ENCODE peak calls at places on chromosomes 4 and X, in five cellular contexts. Q is NB4, D is ovary, A is stomach, W is breast epithelium. N is an unnamed sample.

GRCh38 chr4:153555730-153556440 is 89.7 kb downstream of the TMEM131L start:
- DNase-seq in A (peak), W (no peak), D (peak), Q (no peak), N (peak)

GRCh38 chrX:47078129-47079043 is at the start of gene RGN:
- DNase-seq in W (no peak), D (peak), Q (no peak), A (peak), N (peak)

GRCh38 chr4:46844325-46844917 is 64.6 kb downstream of the COX7B2 start:
- DNase-seq in W (no peak), D (no peak), Q (peak), A (peak), N (peak)

GRCh38 chr4:15674926-15675325 is 6.7 kb upstream of the FAM200B start:
- DNase-seq in D (no peak), W (no peak), A (no peak), Q (no peak), N (no peak)

GRCh38 chr4:43776371-43776770 is 672.2 kb downstream of the KCTD8 start:
- DNase-seq in W (no peak), A (no peak), D (no peak), Q (peak), N (no peak)

GRCh38 chr4:139740531-139741041 is 75.0 kb downstream of the MGST2 start:
- DNase-seq in A (peak), Q (peak), W (peak), D (peak), N (peak)

GRCh38 chrX:110037181-110037580 is 34.3 kb downstream of the TMEM164 start:
- DNase-seq in A (no peak), Q (no peak), W (no peak), D (no peak), N (no peak)

GRCh38 chrX:77771601-77772000 is 14.4 kb downstream of the ATRX start:
- DNase-seq in Q (no peak), W (no peak), D (no peak), A (no peak), N (no peak)

GRCh38 chr4:104896623-104897296 is 249.9 kb upstream of the TET2 start:
- DNase-seq in D (no peak), Q (no peak), A (no peak), W (no peak), N (no peak)

GRCh38 chr4:75633846-75634245 is 3.5 kb upstream of the CDKL2 start:
- DNase-seq in A (no peak), Q (peak), W (no peak), D (no peak), N (no peak)

GRCh38 chr4:75629239-75629638 is 1.1 kb downstream of the CDKL2 start:
- DNase-seq in D (no peak), W (no peak), A (no peak), Q (no peak), N (no peak)

GRCh38 chr4:75630932-75631320 is 598 bp upstream of the CDKL2 start:
- DNase-seq in W (no peak), A (no peak), Q (no peak), D (no peak), N (no peak)

GRCh38 chr4:75634281-75634680 is 4.0 kb upstream of the CDKL2 start:
- DNase-seq in Q (no peak), D (no peak), W (no peak), A (no peak), N (no peak)

GRCh38 chr4:75630174-75630931 is at the start of gene CDKL2:
- DNase-seq in Q (no peak), A (peak), W (peak), D (peak), N (peak)
- TF ChIP-seq POLR2A in Q (no peak), A (no peak), W (no peak), D (no peak), N (no peak)

GRCh38 chr4:39410415-39410814 is 3.7 kb downstream of the KLB start:
- DNase-seq in A (no peak), D (no peak), W (no peak), Q (no peak), N (no peak)
- TF ChIP-seq CTCF in A (no peak), D (no peak), W (no peak), Q (no peak), N (peak)

DNA sequence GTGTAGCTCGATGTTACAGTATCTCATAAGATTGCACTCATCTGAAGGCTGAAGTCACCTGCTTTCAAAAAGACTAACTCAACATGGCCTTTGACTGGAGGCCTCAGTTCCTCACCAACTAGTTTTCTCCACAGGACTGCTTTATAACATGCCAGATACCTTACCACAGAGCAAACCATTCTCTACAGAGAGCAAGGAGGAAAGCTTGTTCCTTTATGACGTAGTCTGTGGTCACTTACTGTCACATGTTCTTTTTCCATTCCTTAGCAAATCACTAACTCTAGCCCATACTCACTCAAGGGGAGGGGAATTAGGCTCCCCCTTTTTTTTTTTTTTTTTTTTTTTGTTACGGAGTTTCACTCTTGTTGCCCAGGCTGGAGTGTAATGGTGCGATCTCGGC is 3.2 kb downstream of the THAP9 start:
- DNase-seq in A (no peak), D (no peak), W (no peak), Q (peak), N (no peak)
- TF ChIP-seq POLR2A in A (no peak), D (no peak), W (no peak), Q (no peak), N (no peak)

GRCh38 chrX:134676440-134676839 is 18.2 kb upstream of the PLAC1 start:
- DNase-seq in A (no peak), Q (no peak), D (no peak), W (no peak), N (no peak)
- TF ChIP-seq CTCF in A (no peak), Q (no peak), D (no peak), W (no peak), N (no peak)

N was measured in right lobe of liver.